ENCODE peak calls at places on chromosome X, in five cellular contexts. One of them, this sample, is unnamed.

GRCh38 chrX:116009871-116010710 is 160.5 kb upstream of the AGTR2 start:
- DNase-seq in Peyer's patch: no peak
- DNase-seq in uterus: no peak
- DNase-seq in ovary: no peak
- DNase-seq in heart left ventricle: peak
- DNase-seq in this sample: no peak

GRCh38 chrX:55011294-55011693 is 11.1 kb downstream of the APEX2 start:
- DNase-seq in Peyer's patch: no peak
- DNase-seq in uterus: no peak
- DNase-seq in ovary: no peak
- DNase-seq in heart left ventricle: no peak
- DNase-seq in this sample: no peak

GRCh38 chrX:112759512-112759911 is 79.8 kb upstream of the LHFPL1 start:
- DNase-seq in Peyer's patch: no peak
- DNase-seq in uterus: no peak
- DNase-seq in ovary: no peak
- DNase-seq in heart left ventricle: no peak
- DNase-seq in this sample: no peak

GRCh38 chrX:50627696-50628095 is 157.1 kb upstream of the DGKK start:
- DNase-seq in Peyer's patch: no peak
- DNase-seq in uterus: no peak
- DNase-seq in ovary: no peak
- DNase-seq in heart left ventricle: no peak
- DNase-seq in this sample: no peak

GRCh38 chrX:70402721-70403120 is 20.4 kb upstream of the GDPD2 start:
- DNase-seq in Peyer's patch: no peak
- DNase-seq in uterus: no peak
- DNase-seq in ovary: no peak
- DNase-seq in heart left ventricle: no peak
- DNase-seq in this sample: no peak

GRCh38 chrX:989959-990510 is 222.4 kb downstream of the CRLF2 start:
- DNase-seq in Peyer's patch: no peak
- DNase-seq in uterus: peak
- DNase-seq in ovary: peak
- DNase-seq in heart left ventricle: peak
- DNase-seq in this sample: peak

GRCh38 chrX:15107367-15107988 is 162.4 kb downstream of the ASB9 start:
- DNase-seq in Peyer's patch: no peak
- DNase-seq in uterus: no peak
- DNase-seq in ovary: no peak
- DNase-seq in heart left ventricle: no peak
- DNase-seq in this sample: no peak

GRCh38 chrX:12137982-12138365 is 299 bp upstream of the FRMPD4 start:
- DNase-seq in Peyer's patch: no peak
- DNase-seq in uterus: no peak
- DNase-seq in ovary: no peak
- DNase-seq in heart left ventricle: no peak
- DNase-seq in this sample: no peak

GRCh38 chrX:134525086-134525792 is 65.3 kb downstream of the HPRT1 start:
- DNase-seq in Peyer's patch: no peak
- DNase-seq in uterus: no peak
- DNase-seq in ovary: no peak
- DNase-seq in heart left ventricle: no peak
- DNase-seq in this sample: no peak

GRCh38 chrX:78321809-78322208 is 5.6 kb downstream of the CYSLTR1 start:
- DNase-seq in Peyer's patch: no peak
- DNase-seq in uterus: peak
- DNase-seq in ovary: no peak
- DNase-seq in heart left ventricle: peak
- DNase-seq in this sample: peak

GRCh38 chrX:7027071-7027470 is 120.4 kb upstream of the STS start:
- DNase-seq in Peyer's patch: no peak
- DNase-seq in uterus: no peak
- DNase-seq in ovary: no peak
- DNase-seq in heart left ventricle: no peak
- DNase-seq in this sample: no peak

GRCh38 chrX:31099536-31100090 is 27.8 kb upstream of the FTHL17 start:
- DNase-seq in Peyer's patch: no peak
- DNase-seq in uterus: no peak
- DNase-seq in ovary: no peak
- DNase-seq in heart left ventricle: no peak
- DNase-seq in this sample: no peak

GRCh38 chrX:69603566-69604194 is 12.2 kb upstream of the EDA start:
- DNase-seq in Peyer's patch: no peak
- DNase-seq in uterus: peak
- DNase-seq in ovary: no peak
- DNase-seq in heart left ventricle: no peak
- DNase-seq in this sample: peak

GRCh38 chrX:29662101-29662500 is 553.3 kb upstream of the MAGEB2 start:
- DNase-seq in Peyer's patch: no peak
- DNase-seq in uterus: no peak
- DNase-seq in ovary: no peak
- DNase-seq in heart left ventricle: no peak
- DNase-seq in this sample: no peak

GRCh38 chrX:97229318-97229717 is 345.6 kb downstream of the RPA4 start:
- DNase-seq in Peyer's patch: no peak
- DNase-seq in uterus: no peak
- DNase-seq in ovary: no peak
- DNase-seq in heart left ventricle: no peak
- DNase-seq in this sample: no peak

GRCh38 chrX:46573331-46573895 is at the start of gene CHST7:
- DNase-seq in Peyer's patch: peak
- DNase-seq in uterus: peak
- DNase-seq in ovary: peak
- DNase-seq in heart left ventricle: peak
- DNase-seq in this sample: peak
- TF ChIP-seq POLR2A in Peyer's patch: no peak
- TF ChIP-seq POLR2A in uterus: peak
- TF ChIP-seq POLR2A in ovary: no peak
- TF ChIP-seq POLR2A in heart left ventricle: no peak
- TF ChIP-seq POLR2A in this sample: no peak

GRCh38 chrX:118345401-118346257 is at the start of gene WDR44:
- DNase-seq in Peyer's patch: peak
- DNase-seq in uterus: peak
- DNase-seq in ovary: peak
- DNase-seq in heart left ventricle: peak
- DNase-seq in this sample: peak
- TF ChIP-seq POLR2A in Peyer's patch: peak
- TF ChIP-seq POLR2A in uterus: peak
- TF ChIP-seq POLR2A in ovary: peak
- TF ChIP-seq POLR2A in heart left ventricle: no peak
- TF ChIP-seq POLR2A in this sample: peak

GRCh38 chrX:37993857-37994619 is 12.3 kb upstream of the SYTL5 start:
- DNase-seq in Peyer's patch: peak
- DNase-seq in uterus: no peak
- DNase-seq in ovary: no peak
- DNase-seq in heart left ventricle: no peak
- DNase-seq in this sample: no peak
- TF ChIP-seq POLR2A in Peyer's patch: no peak
- TF ChIP-seq POLR2A in uterus: no peak
- TF ChIP-seq POLR2A in ovary: no peak
- TF ChIP-seq POLR2A in heart left ventricle: no peak
- TF ChIP-seq POLR2A in this sample: no peak

GRCh38 chrX:47836164-47837072 is at the start of gene ZNF81:
- DNase-seq in Peyer's patch: peak
- DNase-seq in uterus: peak
- DNase-seq in ovary: peak
- DNase-seq in heart left ventricle: peak
- DNase-seq in this sample: peak
- TF ChIP-seq POLR2A in Peyer's patch: peak
- TF ChIP-seq POLR2A in uterus: peak
- TF ChIP-seq POLR2A in ovary: no peak
- TF ChIP-seq POLR2A in heart left ventricle: no peak
- TF ChIP-seq POLR2A in this sample: peak

GRCh38 chrX:49162620-49163019 is at the start of gene MAGIX:
- DNase-seq in Peyer's patch: no peak
- DNase-seq in uterus: no peak
- DNase-seq in ovary: no peak
- DNase-seq in heart left ventricle: no peak
- DNase-seq in this sample: no peak

GRCh38 chrX:49164589-49165360 is 2.2 kb downstream of the MAGIX start:
- DNase-seq in Peyer's patch: no peak
- DNase-seq in uterus: no peak
- DNase-seq in ovary: no peak
- DNase-seq in heart left ventricle: no peak
- DNase-seq in this sample: no peak

GRCh38 chrX:49160908-49161307 is 1.6 kb upstream of the MAGIX start:
- DNase-seq in Peyer's patch: no peak
- DNase-seq in uterus: no peak
- DNase-seq in ovary: no peak
- DNase-seq in heart left ventricle: no peak
- DNase-seq in this sample: no peak

GRCh38 chrX:49165901-49166881 is 3.6 kb downstream of the MAGIX start:
- DNase-seq in Peyer's patch: peak
- DNase-seq in uterus: peak
- DNase-seq in ovary: peak
- DNase-seq in heart left ventricle: peak
- DNase-seq in this sample: peak

GRCh38 chrX:49163555-49164419 is 1.2 kb downstream of the MAGIX start:
- DNase-seq in Peyer's patch: peak
- DNase-seq in uterus: peak
- DNase-seq in ovary: peak
- DNase-seq in heart left ventricle: peak
- DNase-seq in this sample: peak
- TF ChIP-seq POLR2A in Peyer's patch: no peak
- TF ChIP-seq POLR2A in uterus: peak
- TF ChIP-seq POLR2A in ovary: peak
- TF ChIP-seq POLR2A in heart left ventricle: no peak
- TF ChIP-seq POLR2A in this sample: peak

GRCh38 chrX:10401239-10401638 is 219.1 kb downstream of the MID1 start:
- DNase-seq in Peyer's patch: no peak
- DNase-seq in uterus: no peak
- DNase-seq in ovary: no peak
- DNase-seq in heart left ventricle: no peak
- DNase-seq in this sample: no peak
- TF ChIP-seq POLR2A in Peyer's patch: no peak
- TF ChIP-seq POLR2A in uterus: no peak
- TF ChIP-seq POLR2A in ovary: no peak
- TF ChIP-seq POLR2A in heart left ventricle: no peak
- TF ChIP-seq POLR2A in this sample: no peak

GRCh38 chrX:47190445-47191269 is 3.0 kb upstream of the UBA1 start:
- DNase-seq in Peyer's patch: peak
- DNase-seq in uterus: peak
- DNase-seq in ovary: peak
- DNase-seq in heart left ventricle: peak
- DNase-seq in this sample: peak
- TF ChIP-seq POLR2A in Peyer's patch: peak
- TF ChIP-seq POLR2A in uterus: peak
- TF ChIP-seq POLR2A in ovary: no peak
- TF ChIP-seq POLR2A in heart left ventricle: no peak
- TF ChIP-seq POLR2A in this sample: no peak

GRCh38 chrX:46447384-46447783 is 97.8 kb downstream of the ZNF674 start:
- DNase-seq in Peyer's patch: peak
- DNase-seq in uterus: no peak
- DNase-seq in ovary: no peak
- DNase-seq in heart left ventricle: no peak
- DNase-seq in this sample: no peak

GRCh38 chrX:46444011-46444410 is 101.2 kb downstream of the ZNF674 start:
- DNase-seq in Peyer's patch: no peak
- DNase-seq in uterus: no peak
- DNase-seq in ovary: no peak
- DNase-seq in heart left ventricle: no peak
- DNase-seq in this sample: no peak

DNA sequence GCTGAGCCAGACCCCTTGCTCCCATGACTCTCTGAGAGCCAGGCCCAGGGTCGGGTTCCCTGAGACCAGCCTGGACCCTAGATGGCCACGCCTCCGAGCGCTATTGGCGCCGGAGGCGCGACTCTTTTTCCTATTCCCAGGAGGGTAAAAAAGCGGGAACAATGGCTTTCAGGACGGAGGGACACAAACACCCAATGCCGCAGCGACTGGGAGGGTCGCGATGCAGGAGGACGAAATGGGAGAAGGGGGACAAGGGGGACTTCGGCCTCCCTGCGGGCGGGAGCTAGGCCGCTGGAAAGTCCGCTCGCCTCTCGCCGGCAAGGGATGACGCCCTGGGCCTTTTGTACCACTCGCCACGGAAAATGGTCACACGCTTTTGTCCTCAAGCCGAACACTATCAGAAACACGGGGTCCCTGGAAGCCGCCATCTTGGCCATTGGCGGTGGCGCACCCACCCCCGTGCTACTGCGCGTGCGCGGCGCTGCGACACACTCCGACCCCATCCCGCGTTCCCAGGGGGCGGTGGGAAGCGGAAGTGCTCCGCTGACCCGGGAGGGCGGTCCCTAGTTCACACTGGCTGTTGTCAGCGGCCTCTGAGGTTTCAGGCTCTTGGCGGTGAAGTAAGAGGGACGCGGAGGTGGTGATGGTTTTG is 98.4 kb downstream of the ZNF674 start:
- DNase-seq in Peyer's patch: peak
- DNase-seq in uterus: peak
- DNase-seq in ovary: peak
- DNase-seq in heart left ventricle: peak
- DNase-seq in this sample: peak
- TF ChIP-seq POLR2A in Peyer's patch: peak
- TF ChIP-seq POLR2A in uterus: peak
- TF ChIP-seq POLR2A in ovary: peak
- TF ChIP-seq POLR2A in heart left ventricle: no peak
- TF ChIP-seq POLR2A in this sample: peak

GRCh38 chrX:123860506-123860840 is 620 bp downstream of the XIAP start:
- DNase-seq in Peyer's patch: no peak
- DNase-seq in uterus: no peak
- DNase-seq in ovary: no peak
- DNase-seq in heart left ventricle: no peak
- DNase-seq in this sample: no peak

GRCh38 chrX:123859409-123859827 is 435 bp upstream of the XIAP start:
- DNase-seq in Peyer's patch: no peak
- DNase-seq in uterus: peak
- DNase-seq in ovary: peak
- DNase-seq in heart left ventricle: peak
- DNase-seq in this sample: peak

GRCh38 chrX:123854329-123854728 is 5.5 kb upstream of the XIAP start:
- DNase-seq in Peyer's patch: no peak
- DNase-seq in uterus: no peak
- DNase-seq in ovary: no peak
- DNase-seq in heart left ventricle: no peak
- DNase-seq in this sample: no peak

GRCh38 chrX:123860983-123861382 is 1.1 kb downstream of the XIAP start:
- DNase-seq in Peyer's patch: no peak
- DNase-seq in uterus: no peak
- DNase-seq in ovary: no peak
- DNase-seq in heart left ventricle: no peak
- DNase-seq in this sample: no peak

DNA sequence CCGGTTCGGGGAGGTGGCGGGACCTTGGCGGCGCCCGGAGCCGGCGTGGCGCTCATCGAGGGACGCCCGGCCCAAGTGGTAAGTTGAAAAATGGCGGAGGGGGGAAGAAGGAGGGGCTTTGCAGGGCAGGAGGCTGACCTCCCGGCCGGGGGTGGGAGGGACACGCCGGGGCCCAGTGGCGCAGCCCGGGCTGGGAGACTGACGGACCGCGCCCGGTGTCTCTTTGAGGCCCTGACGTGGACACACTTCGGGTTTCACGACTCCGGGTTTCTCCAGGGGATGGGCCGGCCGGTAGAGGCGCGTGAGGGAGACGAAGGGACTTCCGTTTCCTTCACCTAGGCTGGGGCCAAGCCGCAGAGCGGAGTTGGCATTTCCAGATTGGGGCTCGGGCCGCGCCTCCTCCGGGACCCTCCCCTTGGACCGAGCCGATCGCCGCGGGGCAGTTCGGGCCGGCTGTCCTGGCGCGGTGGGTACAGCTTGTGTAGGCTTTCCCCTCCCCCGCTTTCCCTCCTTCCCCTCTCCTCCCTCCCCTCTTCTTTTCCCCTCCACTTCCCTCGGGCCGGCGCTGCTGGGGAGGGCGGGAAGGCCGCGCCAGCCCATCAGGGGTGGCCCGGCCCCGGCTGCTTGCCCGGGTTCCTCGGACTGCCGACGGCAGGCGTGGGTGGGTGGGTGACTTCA is at the start of gene XIAP:
- DNase-seq in Peyer's patch: peak
- DNase-seq in uterus: peak
- DNase-seq in ovary: peak
- DNase-seq in heart left ventricle: peak
- DNase-seq in this sample: peak
- TF ChIP-seq POLR2A in Peyer's patch: peak
- TF ChIP-seq POLR2A in uterus: peak
- TF ChIP-seq POLR2A in ovary: peak
- TF ChIP-seq POLR2A in heart left ventricle: no peak
- TF ChIP-seq POLR2A in this sample: peak

This sample was measured in tibial nerve.